ENCODE peak calls at places on chromosomes 11 and 22, in eight cellular contexts. Y is left lobe of liver, F is Peyer's patch, R is ACHN, G is H7, W is activated T-cell treated with anti-CD3 and anti-CD28 coated beads for 1 hour, V is left cardiac atrium, Z is NCI-H1092. T is an unnamed sample.

GRCh38 chr22:30238661-30239420 is 7.7 kb downstream of the LIF start:
- DNase-seq in Y (no peak), F (no peak), R (peak), G (peak), W (no peak), V (peak), Z (no peak), T (no peak)

GRCh38 chr11:89293966-89294679 is 116.4 kb downstream of the TYR start:
- DNase-seq in Y (no peak), F (peak), R (no peak), G (peak), W (no peak), V (peak), Z (no peak), T (no peak)

GRCh38 chr11:116130122-116130521 is 625.9 kb upstream of the CADM1 start:
- DNase-seq in Y (no peak), F (no peak), R (no peak), G (no peak), W (no peak), V (no peak), Z (no peak), T (no peak)

GRCh38 chr11:62689421-62690183 is at the start of gene LRRN4CL:
- DNase-seq in Y (no peak), F (peak), R (peak), G (peak), W (no peak), V (peak), Z (no peak), T (no peak)

GRCh38 chr11:12410006-12410728 is 32.8 kb downstream of the PARVA start:
- DNase-seq in Y (no peak), F (no peak), R (peak), G (peak), W (no peak), V (no peak), Z (peak), T (peak)

GRCh38 chr11:43367382-43368178 is 8.9 kb downstream of the TTC17 start:
- DNase-seq in Y (no peak), F (no peak), R (no peak), G (no peak), W (no peak), V (no peak), Z (no peak), T (no peak)

GRCh38 chr11:486189-486588 is 20.9 kb downstream of the RNH1 start:
- DNase-seq in Y (no peak), F (no peak), R (no peak), G (no peak), W (no peak), V (no peak), Z (no peak), T (no peak)

GRCh38 chr11:134101292-134101691 is 32.4 kb downstream of the JAM3 start:
- DNase-seq in Y (no peak), F (no peak), R (no peak), G (no peak), W (no peak), V (no peak), Z (no peak), T (no peak)

GRCh38 chr11:96112192-96113099 is 188.5 kb upstream of the MTMR2 start:
- DNase-seq in Y (no peak), F (no peak), R (no peak), G (no peak), W (no peak), V (no peak), Z (no peak), T (no peak)

GRCh38 chr22:38244106-38244505 is 28.7 kb downstream of the TMEM184B start:
- DNase-seq in Y (no peak), F (no peak), R (no peak), G (no peak), W (no peak), V (no peak), Z (no peak), T (no peak)

GRCh38 chr11:68297812-68298658 is 14.4 kb upstream of the LRP5 start:
- DNase-seq in Y (peak), F (peak), R (peak), G (peak), W (peak), V (peak), Z (peak), T (peak)

GRCh38 chr22:42769574-42770447 is 49.1 kb upstream of the A4GALT start:
- DNase-seq in Y (no peak), F (peak), R (peak), G (peak), W (no peak), V (peak), Z (no peak), T (peak)

GRCh38 chr11:111308140-111308539 is 9.8 kb downstream of the POU2AF3 start:
- DNase-seq in Y (peak), F (peak), R (peak), G (no peak), W (no peak), V (no peak), Z (peak), T (no peak)

GRCh38 chr11:3105791-3106735 is 48.8 kb upstream of the CARS1 start:
- DNase-seq in Y (peak), F (peak), R (no peak), G (peak), W (no peak), V (no peak), Z (no peak), T (no peak)

GRCh38 chr11:74134661-74135515 is 35.9 kb downstream of the C2CD3 start:
- DNase-seq in Y (no peak), F (no peak), R (peak), G (no peak), W (no peak), V (no peak), Z (no peak), T (no peak)

GRCh38 chr22:42799462-42800405 is 57.3 kb downstream of the ARFGAP3 start:
- DNase-seq in Y (peak), F (no peak), R (no peak), G (peak), W (no peak), V (no peak), Z (no peak), T (peak)

GRCh38 chr11:119144825-119145476 is 3.9 kb upstream of the ABCG4 start:
- DNase-seq in Y (no peak), F (peak), R (peak), G (peak), W (no peak), V (peak), Z (peak), T (peak)

GRCh38 chr11:46345131-46345597 is 2.1 kb upstream of the DGKZ start:
- DNase-seq in Y (no peak), F (peak), R (no peak), G (peak), W (no peak), V (peak), Z (no peak), T (peak)

GRCh38 chr11:8871283-8871775 is 39.7 kb upstream of the AKIP1 start:
- DNase-seq in Y (peak), F (peak), R (peak), G (peak), W (no peak), V (peak), Z (peak), T (no peak)

GRCh38 chr11:65498042-65498726 is 661 bp upstream of the MALAT1 start:
- DNase-seq in Y (peak), F (peak), R (peak), G (no peak), W (peak), V (peak), Z (peak), T (peak)

GRCh38 chr11:115687934-115688333 is 183.7 kb upstream of the CADM1 start:
- DNase-seq in Y (no peak), F (no peak), R (no peak), G (no peak), W (no peak), V (no peak), Z (no peak), T (no peak)

T was measured in NB4.